ENCODE peak calls at places on chromosome 18, in ten cellular contexts. L is CD8-positive, alpha-beta memory T cell; V is astrocyte of the spinal cord; Q is CD8-positive, alpha-beta T cell; I is LNCaP clone FGC; D is astrocyte of the cerebellum; T is adrenal gland; R is CD4-positive, CD25-positive, alpha-beta regulatory T cell; Z is suprapubic skin; U is fibroblast of mammary gland. J is an unnamed sample.

GRCh38 chr18:79611040-79611681 is 68.4 kb upstream of the CTDP1 start:
- DNase-seq in L (no peak), V (peak; percentile 62), Q (no peak), I (no peak), D (no peak), T (no peak), R (no peak), Z (peak; percentile 55), U (peak; percentile 88), J (no peak)

GRCh38 chr18:2104620-2105462 is 466.5 kb downstream of the METTL4 start:
- DNase-seq in L (no peak), V (peak; percentile 46), Q (peak; percentile 10), I (no peak), D (no peak), T (peak; percentile 61), R (peak; percentile 3), Z (no peak), U (peak; percentile 49), J (no peak)

GRCh38 chr18:25423760-25424159 is 71.8 kb upstream of the ZNF521 start:
- DNase-seq in L (no peak), V (no peak), Q (no peak), I (no peak), D (no peak), T (no peak), R (no peak), Z (no peak), U (no peak), J (no peak)

GRCh38 chr18:47343291-47343690 is 91.8 kb upstream of the SKOR2 start:
- DNase-seq in L (no peak), V (no peak), Q (no peak), I (no peak), D (no peak), T (no peak), R (no peak), Z (no peak), U (peak; percentile 40), J (no peak)

GRCh38 chr18:11149441-11150270 is at the start of gene PIEZO2:
- DNase-seq in L (no peak), V (peak; percentile 46), Q (no peak), I (no peak), D (peak; percentile 16), T (peak; percentile 35), R (no peak), Z (peak; percentile 77), U (peak; percentile 12), J (no peak)

GRCh38 chr18:33369711-33370449 is 70.6 kb downstream of the CCDC178 start:
- DNase-seq in L (no peak), V (no peak), Q (no peak), I (no peak), D (no peak), T (no peak), R (no peak), Z (no peak), U (no peak), J (no peak)

GRCh38 chr18:33706391-33706790 is 128.4 kb downstream of the ASXL3 start:
- DNase-seq in L (no peak), V (no peak), Q (no peak), I (no peak), D (peak; percentile 2), T (no peak), R (no peak), Z (no peak), U (peak; percentile 66), J (no peak)

GRCh38 chr18:48797841-48798255 is 152.9 kb downstream of the SMAD7 start:
- DNase-seq in L (peak; percentile 44), V (no peak), Q (no peak), I (no peak), D (no peak), T (peak; percentile 22), R (no peak), Z (no peak), U (no peak), J (no peak)

GRCh38 chr18:48060346-48060745 is 129.9 kb upstream of the SMAD2 start:
- DNase-seq in L (no peak), V (no peak), Q (no peak), I (no peak), D (no peak), T (no peak), R (no peak), Z (no peak), U (no peak), J (no peak)

GRCh38 chr18:22933958-22934423 is 863 bp downstream of the RBBP8 start:
- DNase-seq in L (no peak), V (no peak), Q (no peak), I (no peak), D (no peak), T (no peak), R (no peak), Z (no peak), U (peak; percentile 19), J (no peak)

GRCh38 chr18:22934789-22935188 is 1.7 kb downstream of the RBBP8 start:
- DNase-seq in L (no peak), V (no peak), Q (no peak), I (no peak), D (no peak), T (no peak), R (no peak), Z (no peak), U (no peak), J (no peak)

GRCh38 chr18:22935431-22935830 is 2.3 kb downstream of the RBBP8 start:
- DNase-seq in L (no peak), V (no peak), Q (no peak), I (no peak), D (no peak), T (no peak), R (no peak), Z (no peak), U (no peak), J (no peak)

GRCh38 chr18:22932885-22933205 is 283 bp upstream of the RBBP8 start:
- DNase-seq in L (no peak), V (no peak), Q (no peak), I (no peak), D (no peak), T (no peak), R (no peak), Z (no peak), U (no peak), J (no peak)

GRCh38 chr18:22933206-22933957 is at the start of gene RBBP8:
- DNase-seq in L (peak; percentile 82), V (peak; percentile 85), Q (peak; percentile 73), I (peak; percentile 50), D (peak; percentile 45), T (peak; percentile 82), R (peak; percentile 75), Z (peak; percentile 88), U (peak; percentile 67), J (no peak)
- H3K4me3 ChIP-seq in L (peak within 1 kb of the TSS; percentile 86), V (peak within 1 kb of the TSS; percentile 83), Q (peak within 1 kb of the TSS; percentile 80), I (peak within 1 kb of the TSS; percentile 92), D (peak within 1 kb of the TSS; percentile 95), T (peak within 1 kb of the TSS; percentile 84), R (peak within 1 kb of the TSS; percentile 93), Z (peak within 1 kb of the TSS; percentile 79), U (peak within 1 kb of the TSS; percentile 96), J (peak within 1 kb of the TSS; percentile 91)

DNA sequence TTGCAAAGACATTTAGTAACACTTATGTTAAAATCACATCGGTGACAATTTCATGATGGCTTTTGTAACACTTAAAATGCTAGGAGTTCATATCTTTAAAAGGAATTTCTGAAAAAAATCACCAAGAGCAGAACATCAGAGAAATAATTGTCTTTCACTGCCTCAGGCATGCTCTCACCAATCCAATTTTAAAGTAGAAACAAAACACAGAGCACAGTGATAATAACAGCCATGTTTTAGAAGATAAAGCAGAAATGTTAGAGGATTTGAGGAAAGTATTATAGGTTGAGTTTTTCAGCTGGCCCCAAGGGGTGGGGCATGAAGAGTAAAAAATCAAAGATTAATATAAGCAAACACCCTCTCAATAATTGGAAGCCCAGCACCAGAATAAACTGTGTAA is 1037.6 kb downstream of the DSC3 start:
- DNase-seq in L (no peak), V (no peak), Q (no peak), I (no peak), D (no peak), T (no peak), R (no peak), Z (no peak), U (no peak), J (no peak)
- H3K4me3 ChIP-seq in L (no peak overlapping the region), V (no peak overlapping the region), Q (no peak overlapping the region), I (no peak overlapping the region), D (no peak overlapping the region), T (no peak overlapping the region), R (no peak overlapping the region), Z (no peak overlapping the region), U (no peak overlapping the region), J (no peak overlapping the region)

GRCh38 chr18:45589559-45590041 is 25.7 kb upstream of the SLC14A2 start:
- DNase-seq in L (no peak), V (peak; percentile 98), Q (no peak), I (no peak), D (peak; percentile 96), T (no peak), R (no peak), Z (no peak), U (peak; percentile 93), J (peak; percentile 84)

GRCh38 chr18:45588831-45589558 is 26.3 kb upstream of the SLC14A2 start:
- DNase-seq in L (no peak), V (peak; percentile 90), Q (no peak), I (no peak), D (peak; percentile 68), T (no peak), R (no peak), Z (no peak), U (peak; percentile 76), J (peak; percentile 58)

GRCh38 chr18:45590546-45590945 is 24.7 kb upstream of the SLC14A2 start:
- DNase-seq in L (no peak), V (no peak), Q (no peak), I (no peak), D (no peak), T (no peak), R (no peak), Z (no peak), U (peak; percentile 5), J (no peak)

GRCh38 chr18:45588284-45588683 is 27.0 kb upstream of the SLC14A2 start:
- DNase-seq in L (no peak), V (peak; percentile 63), Q (no peak), I (no peak), D (no peak), T (no peak), R (no peak), Z (no peak), U (peak; percentile 78), J (no peak)

DNA sequence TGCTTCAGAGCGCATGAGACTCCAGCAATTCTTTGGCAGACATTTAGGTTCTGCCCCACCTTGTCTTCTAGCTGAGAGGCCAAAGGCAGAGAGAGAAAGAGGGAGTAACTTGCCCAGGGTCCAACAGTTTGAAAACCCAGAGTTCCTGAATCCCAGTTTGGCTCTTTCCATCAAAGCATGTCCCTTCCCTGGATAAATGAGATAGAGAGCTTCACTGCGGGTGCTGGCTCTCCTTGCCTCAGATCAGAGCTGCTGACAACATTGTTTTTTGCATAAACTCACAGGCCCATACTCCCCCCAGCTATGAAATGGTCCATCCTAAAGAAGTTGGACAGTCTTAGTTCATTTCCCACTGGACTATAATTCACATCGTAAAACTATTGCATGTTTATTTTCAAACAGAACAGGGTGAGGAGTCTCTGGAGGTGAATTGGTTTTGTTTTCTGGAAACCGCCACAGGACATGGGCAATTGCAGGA is 25.2 kb upstream of the SLC14A2 start:
- DNase-seq in L (no peak), V (peak; percentile 77), Q (no peak), I (no peak), D (peak; percentile 42), T (no peak), R (no peak), Z (no peak), U (peak; percentile 83), J (no peak)
- H3K4me3 ChIP-seq in L (no peak overlapping the region), V (no peak overlapping the region), Q (no peak overlapping the region), I (no peak overlapping the region), D (no peak overlapping the region), T (no peak overlapping the region), R (no peak overlapping the region), Z (no peak overlapping the region), U (no peak overlapping the region), J (peak overlapping the region; percentile 73)

GRCh38 chr18:61333746-61334490 is 688 bp downstream of the CDH20 start:
- DNase-seq in L (no peak), V (peak; percentile 29), Q (no peak), I (no peak), D (no peak), T (no peak), R (no peak), Z (no peak), U (peak; percentile 10), J (no peak)
- H3K4me3 ChIP-seq in L (no peak overlapping the region), V (peak overlapping the region; percentile 43), Q (no peak overlapping the region), I (no peak overlapping the region), D (peak overlapping the region; percentile 58), T (peak overlapping the region; percentile 33), R (no peak overlapping the region), Z (peak overlapping the region; percentile 51), U (peak overlapping the region; percentile 47), J (peak overlapping the region; percentile 81)

J was measured in SK-N-MC.